ENCODE peak calls at places on chromosomes 13 and 19, in seven cellular contexts. V, I, O, D, B, T and G are unnamed samples.

GRCh38 chr13:94505730-94506129 is 26.2 kb upstream of the DCT start:
- DNase-seq in T (no peak), I (no peak), V (no peak), D (no peak), B (no peak), O (no peak), G (no peak)

GRCh38 chr19:576768-577438 is 4.5 kb downstream of the BSG start:
- DNase-seq in B (no peak), I (no peak), D (no peak), V (no peak), O (no peak), T (no peak), G (no peak)

GRCh38 chr13:23778879-23779278 is 110.3 kb downstream of the MIPEP start:
- DNase-seq in V (peak), I (no peak), T (peak), D (no peak), O (no peak), B (no peak), G (no peak)

GRCh38 chr19:16628984-16629691 is 1.1 kb upstream of the MED26 start:
- DNase-seq in D (peak), I (peak), V (peak), T (peak), O (peak), B (peak), G (no peak)

GRCh38 chr13:112759053-112759452 is 69.2 kb downstream of the ATP11A start:
- DNase-seq in T (no peak), O (no peak), V (no peak), D (no peak), I (no peak), B (no peak), G (no peak)

GRCh38 chr13:95603887-95604533 is 40.5 kb downstream of the DZIP1 start:
- DNase-seq in O (no peak), I (peak), V (no peak), B (no peak), D (peak), T (peak), G (no peak)

GRCh38 chr19:49856574-49857021 is 5.6 kb downstream of the PTOV1 start:
- DNase-seq in V (no peak), D (no peak), I (no peak), O (no peak), B (peak), T (no peak), G (no peak)

GRCh38 chr13:99900960-99901359 is 70.6 kb downstream of the ZIC5 start:
- DNase-seq in I (no peak), T (no peak), O (no peak), V (no peak), D (no peak), B (no peak), G (no peak)

GRCh38 chr13:75195479-75196111 is 286.4 kb downstream of the TBC1D4 start:
- DNase-seq in D (no peak), V (no peak), I (no peak), T (peak), B (no peak), O (no peak), G (peak)

GRCh38 chr13:102402292-102402691 is 444 bp upstream of the FGF14 start:
- DNase-seq in T (peak), B (peak), O (no peak), I (no peak), V (peak), D (peak), G (peak)

GRCh38 chr13:98665638-98665995 is 86.9 kb downstream of the SLC15A1 start:
- DNase-seq in T (no peak), B (no peak), D (no peak), O (no peak), I (no peak), V (no peak), G (no peak)

GRCh38 chr13:98896868-98897144 is 81.1 kb downstream of the DOCK9 start:
- DNase-seq in V (no peak), O (no peak), D (no peak), B (no peak), T (no peak), I (no peak), G (no peak)

GRCh38 chr19:6664916-6665315 is 5.0 kb downstream of the TNFSF14 start:
- DNase-seq in I (no peak), O (no peak), V (no peak), D (no peak), T (no peak), B (no peak), G (no peak)

GRCh38 chr19:6663236-6664187 is 6.4 kb downstream of the TNFSF14 start:
- DNase-seq in D (no peak), I (no peak), T (peak), V (no peak), B (no peak), O (no peak), G (no peak)

GRCh38 chr19:6667114-6667627 is 2.8 kb downstream of the TNFSF14 start:
- DNase-seq in D (no peak), I (no peak), V (no peak), B (no peak), T (no peak), O (no peak), G (no peak)

GRCh38 chr19:6660930-6661329 is 9.0 kb downstream of the TNFSF14 start:
- DNase-seq in I (no peak), O (no peak), D (no peak), V (no peak), T (no peak), B (no peak), G (no peak)

GRCh38 chr19:6662692-6663091 is 7.3 kb downstream of the TNFSF14 start:
- DNase-seq in O (no peak), V (no peak), T (no peak), I (no peak), D (no peak), B (no peak), G (no peak)
- TF ChIP-seq CTCF in O (no peak), V (no peak), T (no peak), I (no peak), D (no peak), B (no peak), G (no peak)

GRCh38 chr13:46751811-46752635 is 44.9 kb downstream of the ESD start:
- DNase-seq in D (peak), T (no peak), B (no peak), V (peak), I (no peak), O (no peak), G (no peak)
- TF ChIP-seq CTCF in D (peak), T (no peak), B (no peak), V (no peak), I (no peak), O (no peak), G (no peak)

GRCh38 chr13:41384749-41385503 is 72.4 kb upstream of the RGCC start:
- DNase-seq in T (peak), V (peak), B (no peak), D (peak), I (peak), O (no peak), G (no peak)
- TF ChIP-seq CTCF in T (peak), V (peak), B (peak), D (peak), I (peak), O (peak), G (peak)

GRCh38 chr19:50897612-50898011 is 13.6 kb downstream of the KLK4 start:
- DNase-seq in B (no peak), T (no peak), V (no peak), D (no peak), I (no peak), O (no peak), G (no peak)
- TF ChIP-seq CTCF in B (no peak), T (no peak), V (no peak), D (no peak), I (no peak), O (no peak), G (no peak)